ENCODE peak calls at places on chromosomes 13 and 19, in five cellular contexts. One of them, this sample, is unnamed.

GRCh38 chr13:79241697-79242096 is 164.4 kb downstream of the RBM26 start:
- DNase-seq in IMR-90: no peak
- DNase-seq in H1: no peak
- DNase-seq in mesenchymal stem cell: no peak
- DNase-seq in H9: no peak
- DNase-seq in this sample: no peak

GRCh38 chr19:41218615-41219507 is at the start of gene AXL:
- DNase-seq in mesenchymal stem cell: peak; percentile 97
- DNase-seq in H9: peak; percentile 91
- DNase-seq in H1: peak; percentile 90
- DNase-seq in IMR-90: peak; percentile 86
- DNase-seq in this sample: peak; percentile 86

GRCh38 chr19:30563691-30564090 is 191.5 kb downstream of the ZNF536 start:
- DNase-seq in H1: no peak
- DNase-seq in H9: no peak
- DNase-seq in IMR-90: no peak
- DNase-seq in mesenchymal stem cell: no peak
- DNase-seq in this sample: no peak

GRCh38 chr13:33126909-33127607 is 110.8 kb downstream of the KL start:
- DNase-seq in H1: no peak
- DNase-seq in H9: no peak
- DNase-seq in IMR-90: peak; percentile 65
- DNase-seq in mesenchymal stem cell: peak; percentile 47
- DNase-seq in this sample: no peak

GRCh38 chr19:13629687-13630357 is 123.5 kb upstream of the CACNA1A start:
- DNase-seq in H9: no peak
- DNase-seq in mesenchymal stem cell: no peak
- DNase-seq in IMR-90: peak; percentile 91
- DNase-seq in H1: no peak
- DNase-seq in this sample: no peak

GRCh38 chr19:14906711-14907110 is 20.8 kb upstream of the OR7A17 start:
- DNase-seq in H1: no peak
- DNase-seq in H9: no peak
- DNase-seq in mesenchymal stem cell: no peak
- DNase-seq in IMR-90: no peak
- DNase-seq in this sample: no peak

GRCh38 chr19:58033741-58034475 is at the start of gene ZSCAN1:
- DNase-seq in mesenchymal stem cell: peak; percentile 75
- DNase-seq in H9: peak; percentile 95
- DNase-seq in IMR-90: peak; percentile 41
- DNase-seq in H1: peak; percentile 96
- DNase-seq in this sample: peak; percentile 94

GRCh38 chr19:16328824-16329482 is 4.3 kb downstream of the KLF2 start:
- DNase-seq in mesenchymal stem cell: peak; percentile 75
- DNase-seq in H9: no peak
- DNase-seq in H1: no peak
- DNase-seq in IMR-90: peak; percentile 49
- DNase-seq in this sample: no peak

GRCh38 chr19:3036119-3036794 is 7.2 kb upstream of the TLE2 start:
- DNase-seq in mesenchymal stem cell: peak; percentile 93
- DNase-seq in H1: peak; percentile 96
- DNase-seq in IMR-90: peak; percentile 85
- DNase-seq in H9: peak; percentile 95
- DNase-seq in this sample: peak; percentile 95

GRCh38 chr19:43934055-43934984 is 762 bp downstream of the ZNF45 start:
- DNase-seq in IMR-90: peak; percentile 10
- DNase-seq in mesenchymal stem cell: peak; percentile 33
- DNase-seq in H9: no peak
- DNase-seq in H1: no peak
- DNase-seq in this sample: no peak

GRCh38 chr13:99218969-99219368 is 18.3 kb downstream of the UBAC2 start:
- DNase-seq in mesenchymal stem cell: no peak
- DNase-seq in H1: no peak
- DNase-seq in H9: no peak
- DNase-seq in IMR-90: no peak
- DNase-seq in this sample: no peak
- H2BK120ac ChIP-seq in mesenchymal stem cell: no peak overlapping the region
- H2BK120ac ChIP-seq in H1: no peak overlapping the region
- H2BK120ac ChIP-seq in H9: no peak overlapping the region
- H2BK120ac ChIP-seq in IMR-90: no peak overlapping the region
- H2BK120ac ChIP-seq in this sample: no peak overlapping the region

GRCh38 chr13:113882266-113882627 is 18.4 kb upstream of the GAS6 start:
- DNase-seq in H9: no peak
- DNase-seq in IMR-90: no peak
- DNase-seq in mesenchymal stem cell: no peak
- DNase-seq in H1: no peak
- DNase-seq in this sample: no peak

GRCh38 chr13:113882716-113883115 is 18.8 kb upstream of the GAS6 start:
- DNase-seq in mesenchymal stem cell: no peak
- DNase-seq in IMR-90: no peak
- DNase-seq in H1: no peak
- DNase-seq in H9: no peak
- DNase-seq in this sample: no peak

GRCh38 chr13:113883314-113883811 is 19.5 kb upstream of the GAS6 start:
- DNase-seq in IMR-90: no peak
- DNase-seq in mesenchymal stem cell: no peak
- DNase-seq in H1: no peak
- DNase-seq in H9: no peak
- DNase-seq in this sample: no peak

GRCh38 chr13:113880651-113881611 is 17.1 kb upstream of the GAS6 start:
- DNase-seq in H1: no peak
- DNase-seq in IMR-90: no peak
- DNase-seq in H9: no peak
- DNase-seq in mesenchymal stem cell: no peak
- DNase-seq in this sample: no peak

GRCh38 chr13:113881614-113882265 is 17.9 kb upstream of the GAS6 start:
- DNase-seq in mesenchymal stem cell: no peak
- DNase-seq in H1: no peak
- DNase-seq in IMR-90: no peak
- DNase-seq in H9: no peak
- DNase-seq in this sample: no peak
- H3K27ac ChIP-seq in mesenchymal stem cell: no peak overlapping the region
- H3K27ac ChIP-seq in H1: no peak overlapping the region
- H3K27ac ChIP-seq in IMR-90: no peak overlapping the region
- H3K27ac ChIP-seq in H9: no peak overlapping the region
- H3K27ac ChIP-seq in this sample: no peak overlapping the region

DNA sequence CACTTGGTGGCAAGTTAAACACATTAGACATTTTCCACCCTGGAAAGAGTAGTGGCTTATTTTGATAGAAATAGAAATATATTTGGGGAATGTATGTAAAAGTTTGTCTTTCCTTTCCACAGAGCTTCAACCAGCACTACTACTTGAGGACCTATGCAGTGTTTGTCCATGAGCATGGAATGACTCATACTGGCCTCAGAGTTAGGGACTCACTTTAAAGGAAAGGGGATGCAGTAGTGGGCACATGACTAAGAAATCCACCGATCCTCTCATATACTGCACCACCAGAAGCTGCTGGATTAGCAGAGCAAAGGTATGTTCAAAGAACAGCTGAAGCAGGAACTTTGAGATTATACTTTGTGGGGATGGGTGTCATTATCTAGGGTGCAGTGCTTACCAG is 62.6 kb downstream of the LACC1 start:
- DNase-seq in mesenchymal stem cell: peak; percentile 32
- DNase-seq in H9: no peak
- DNase-seq in H1: no peak
- DNase-seq in IMR-90: peak; percentile 15
- DNase-seq in this sample: no peak
- H4K91ac ChIP-seq in mesenchymal stem cell: no peak overlapping the region
- H4K91ac ChIP-seq in H9: no peak overlapping the region
- H4K91ac ChIP-seq in H1: no peak overlapping the region
- H4K91ac ChIP-seq in IMR-90: no peak overlapping the region
- H4K91ac ChIP-seq in this sample: no peak overlapping the region

GRCh38 chr19:35093941-35094647 is 21.5 kb upstream of the FXYD3 start:
- DNase-seq in H1: no peak
- DNase-seq in mesenchymal stem cell: no peak
- DNase-seq in IMR-90: no peak
- DNase-seq in H9: no peak
- DNase-seq in this sample: no peak

GRCh38 chr19:35093430-35093829 is 22.2 kb upstream of the FXYD3 start:
- DNase-seq in H9: no peak
- DNase-seq in H1: no peak
- DNase-seq in mesenchymal stem cell: no peak
- DNase-seq in IMR-90: no peak
- DNase-seq in this sample: no peak

GRCh38 chr19:35099155-35099896 is 16.3 kb upstream of the FXYD3 start:
- DNase-seq in IMR-90: no peak
- DNase-seq in mesenchymal stem cell: no peak
- DNase-seq in H9: no peak
- DNase-seq in H1: no peak
- DNase-seq in this sample: no peak

GRCh38 chr19:35098413-35099049 is 17.1 kb upstream of the FXYD3 start:
- DNase-seq in H1: no peak
- DNase-seq in mesenchymal stem cell: no peak
- DNase-seq in IMR-90: no peak
- DNase-seq in H9: no peak
- DNase-seq in this sample: no peak

GRCh38 chr19:35095667-35096368 is 19.8 kb upstream of the FXYD3 start:
- DNase-seq in IMR-90: no peak
- DNase-seq in H1: no peak
- DNase-seq in mesenchymal stem cell: no peak
- DNase-seq in H9: no peak
- DNase-seq in this sample: no peak
- H2BK120ac ChIP-seq in IMR-90: no peak overlapping the region
- H2BK120ac ChIP-seq in H1: no peak overlapping the region
- H2BK120ac ChIP-seq in mesenchymal stem cell: no peak overlapping the region
- H2BK120ac ChIP-seq in H9: no peak overlapping the region
- H2BK120ac ChIP-seq in this sample: no peak overlapping the region

GRCh38 chr19:10269333-10270179 is 1.4 kb upstream of the ICAM1 start:
- DNase-seq in H9: peak; percentile 86
- DNase-seq in mesenchymal stem cell: peak; percentile 92
- DNase-seq in IMR-90: peak; percentile 65
- DNase-seq in H1: peak; percentile 99
- DNase-seq in this sample: peak; percentile 69

GRCh38 chr19:10271543-10272086 is 695 bp downstream of the ICAM1 start:
- DNase-seq in H9: no peak
- DNase-seq in mesenchymal stem cell: peak; percentile 85
- DNase-seq in H1: no peak
- DNase-seq in IMR-90: peak; percentile 56
- DNase-seq in this sample: no peak

GRCh38 chr19:10268077-10268476 is 2.8 kb upstream of the ICAM1 start:
- DNase-seq in H1: no peak
- DNase-seq in mesenchymal stem cell: no peak
- DNase-seq in H9: no peak
- DNase-seq in IMR-90: no peak
- DNase-seq in this sample: no peak

GRCh38 chr19:10270180-10270615 is 722 bp upstream of the ICAM1 start:
- DNase-seq in IMR-90: no peak
- DNase-seq in mesenchymal stem cell: peak; percentile 46
- DNase-seq in H1: peak; percentile 57
- DNase-seq in H9: peak; percentile 33
- DNase-seq in this sample: no peak

GRCh38 chr19:10270616-10271394 is at the start of gene ICAM1:
- DNase-seq in H1: peak; percentile 87
- DNase-seq in H9: peak; percentile 88
- DNase-seq in IMR-90: peak; percentile 66
- DNase-seq in mesenchymal stem cell: peak; percentile 94
- DNase-seq in this sample: no peak
- H3K27ac ChIP-seq in H1: no peak within 1 kb of the TSS
- H3K27ac ChIP-seq in H9: no peak within 1 kb of the TSS
- H3K27ac ChIP-seq in IMR-90: no peak within 1 kb of the TSS
- H3K27ac ChIP-seq in mesenchymal stem cell: no peak within 1 kb of the TSS
- H3K27ac ChIP-seq in this sample: no peak within 1 kb of the TSS

GRCh38 chr19:19776206-19777008 is 43.5 kb upstream of the ZNF14 start:
- DNase-seq in H9: peak; percentile 100
- DNase-seq in IMR-90: peak; percentile 98
- DNase-seq in H1: peak; percentile 94
- DNase-seq in mesenchymal stem cell: peak; percentile 100
- DNase-seq in this sample: peak; percentile 98
- H4K91ac ChIP-seq in H9: no peak overlapping the region
- H4K91ac ChIP-seq in IMR-90: peak overlapping the region; percentile 77
- H4K91ac ChIP-seq in H1: no peak overlapping the region
- H4K91ac ChIP-seq in mesenchymal stem cell: peak overlapping the region; percentile 24
- H4K91ac ChIP-seq in this sample: no peak overlapping the region

This sample was measured in neuronal stem cell.